ENCODE peak calls at places on chromosomes 2 and 18, in six cellular contexts. One of them, this sample, is unnamed.

GRCh38 chr2:227406177-227407031 is 18.7 kb upstream of the SCYGR1 start:
- DNase-seq in AG04450: peak
- DNase-seq in lower lobe of right lung: no peak
- DNase-seq in A549: peak
- DNase-seq in brain microvascular endothelial cell: peak
- DNase-seq in foreskin fibroblast: peak
- DNase-seq in this sample: peak

GRCh38 chr2:211881449-211881848 is 657.2 kb downstream of the ERBB4 start:
- DNase-seq in AG04450: no peak
- DNase-seq in brain microvascular endothelial cell: no peak
- DNase-seq in foreskin fibroblast: no peak
- DNase-seq in lower lobe of right lung: no peak
- DNase-seq in A549: no peak
- DNase-seq in this sample: no peak

GRCh38 chr2:109604597-109604996 is 9.2 kb downstream of the SEPTIN10 start:
- DNase-seq in AG04450: no peak
- DNase-seq in A549: peak
- DNase-seq in foreskin fibroblast: peak
- DNase-seq in brain microvascular endothelial cell: peak
- DNase-seq in lower lobe of right lung: peak
- DNase-seq in this sample: no peak

GRCh38 chr18:21897811-21898210 is 157.2 kb downstream of the MIB1 start:
- DNase-seq in brain microvascular endothelial cell: peak
- DNase-seq in foreskin fibroblast: peak
- DNase-seq in AG04450: no peak
- DNase-seq in lower lobe of right lung: no peak
- DNase-seq in A549: peak
- DNase-seq in this sample: peak

GRCh38 chr2:237150831-237151230 is 65.1 kb downstream of the COPS8 start:
- DNase-seq in foreskin fibroblast: no peak
- DNase-seq in AG04450: no peak
- DNase-seq in lower lobe of right lung: no peak
- DNase-seq in brain microvascular endothelial cell: no peak
- DNase-seq in A549: no peak
- DNase-seq in this sample: no peak

GRCh38 chr2:127179756-127180155 is 40.3 kb downstream of the CYP27C1 start:
- DNase-seq in brain microvascular endothelial cell: no peak
- DNase-seq in foreskin fibroblast: peak
- DNase-seq in lower lobe of right lung: no peak
- DNase-seq in A549: no peak
- DNase-seq in AG04450: no peak
- DNase-seq in this sample: peak

GRCh38 chr2:233336541-233336940 is 17.8 kb upstream of the DGKD start:
- DNase-seq in brain microvascular endothelial cell: no peak
- DNase-seq in AG04450: no peak
- DNase-seq in foreskin fibroblast: no peak
- DNase-seq in lower lobe of right lung: no peak
- DNase-seq in A549: no peak
- DNase-seq in this sample: no peak

GRCh38 chr2:226446406-226447001 is 353.1 kb downstream of the IRS1 start:
- DNase-seq in brain microvascular endothelial cell: no peak
- DNase-seq in foreskin fibroblast: peak
- DNase-seq in A549: no peak
- DNase-seq in lower lobe of right lung: no peak
- DNase-seq in AG04450: no peak
- DNase-seq in this sample: no peak

GRCh38 chr18:3037423-3037915 is 24.5 kb upstream of the LPIN2 start:
- DNase-seq in A549: peak
- DNase-seq in lower lobe of right lung: no peak
- DNase-seq in AG04450: peak
- DNase-seq in foreskin fibroblast: peak
- DNase-seq in brain microvascular endothelial cell: peak
- DNase-seq in this sample: no peak

GRCh38 chr2:131058905-131059304 is 34.4 kb downstream of the FAM168B start:
- DNase-seq in AG04450: no peak
- DNase-seq in A549: no peak
- DNase-seq in lower lobe of right lung: no peak
- DNase-seq in foreskin fibroblast: no peak
- DNase-seq in brain microvascular endothelial cell: no peak
- DNase-seq in this sample: no peak

GRCh38 chr18:6661692-6662415 is 67.7 kb upstream of the ARHGAP28 start:
- DNase-seq in lower lobe of right lung: no peak
- DNase-seq in AG04450: no peak
- DNase-seq in brain microvascular endothelial cell: no peak
- DNase-seq in A549: no peak
- DNase-seq in foreskin fibroblast: no peak
- DNase-seq in this sample: no peak

DNA sequence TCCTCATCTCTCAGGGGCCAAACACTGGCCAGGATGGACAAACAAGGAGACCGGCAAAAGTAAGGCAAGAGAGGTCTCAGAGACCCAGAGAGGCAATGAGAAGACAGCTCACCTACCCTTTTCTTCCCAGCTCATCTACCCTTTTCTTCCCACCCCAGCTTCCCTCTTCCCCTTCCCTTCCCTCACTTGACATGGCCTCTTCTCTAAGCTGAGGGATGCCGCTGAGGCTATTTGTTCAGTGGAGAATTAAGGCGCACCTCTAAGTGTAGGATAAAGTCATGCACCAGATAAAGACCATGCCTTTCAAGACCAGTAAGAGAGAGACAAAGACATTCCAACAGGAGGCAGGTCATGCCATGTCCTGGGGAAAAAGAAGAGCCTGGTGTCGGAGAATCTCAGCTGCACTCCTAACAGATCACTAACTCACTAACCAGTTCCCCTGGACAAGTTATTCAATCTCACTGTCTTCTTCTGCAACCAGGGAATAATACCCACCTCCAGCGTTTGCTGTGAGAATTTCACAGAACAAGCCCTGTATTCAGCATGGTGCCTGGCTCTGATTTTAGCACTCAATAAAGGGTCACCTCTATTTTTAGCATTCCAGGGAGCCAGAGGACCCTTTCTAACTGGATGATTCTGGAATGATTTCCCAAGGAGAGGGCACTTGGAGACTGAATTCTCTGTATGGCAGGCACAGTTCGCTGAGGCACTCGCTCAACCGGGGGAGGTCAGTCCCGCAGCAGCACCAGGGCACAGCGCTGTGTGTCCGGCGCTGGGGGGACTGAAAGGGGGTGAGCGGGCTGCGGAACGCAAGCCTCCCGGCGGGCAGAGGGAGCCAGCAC is 3.0 kb upstream of the FOSL2 start:
- DNase-seq in AG04450: no peak
- DNase-seq in foreskin fibroblast: no peak
- DNase-seq in A549: no peak
- DNase-seq in brain microvascular endothelial cell: no peak
- DNase-seq in lower lobe of right lung: no peak
- DNase-seq in this sample: no peak
- H3K4me3 ChIP-seq in AG04450: peak
- H3K4me3 ChIP-seq in foreskin fibroblast: peak
- H3K4me3 ChIP-seq in A549: peak
- H3K4me3 ChIP-seq in brain microvascular endothelial cell: peak
- H3K4me3 ChIP-seq in lower lobe of right lung: peak
- H3K4me3 ChIP-seq in this sample: peak

GRCh38 chr2:221571108-221571390 is 1.1 kb downstream of the EPHA4 start:
- DNase-seq in lower lobe of right lung: peak
- DNase-seq in AG04450: no peak
- DNase-seq in A549: no peak
- DNase-seq in brain microvascular endothelial cell: peak
- DNase-seq in foreskin fibroblast: peak
- DNase-seq in this sample: no peak

GRCh38 chr2:221572180-221572820 is at the start of gene EPHA4:
- DNase-seq in foreskin fibroblast: peak
- DNase-seq in A549: peak
- DNase-seq in brain microvascular endothelial cell: peak
- DNase-seq in AG04450: peak
- DNase-seq in lower lobe of right lung: peak
- DNase-seq in this sample: peak

GRCh38 chr2:221572821-221573429 is 821 bp upstream of the EPHA4 start:
- DNase-seq in AG04450: no peak
- DNase-seq in brain microvascular endothelial cell: peak
- DNase-seq in A549: peak
- DNase-seq in lower lobe of right lung: peak
- DNase-seq in foreskin fibroblast: peak
- DNase-seq in this sample: no peak

GRCh38 chr2:221570321-221571107 is 1.6 kb downstream of the EPHA4 start:
- DNase-seq in foreskin fibroblast: peak
- DNase-seq in A549: no peak
- DNase-seq in AG04450: no peak
- DNase-seq in lower lobe of right lung: no peak
- DNase-seq in brain microvascular endothelial cell: peak
- DNase-seq in this sample: no peak

DNA sequence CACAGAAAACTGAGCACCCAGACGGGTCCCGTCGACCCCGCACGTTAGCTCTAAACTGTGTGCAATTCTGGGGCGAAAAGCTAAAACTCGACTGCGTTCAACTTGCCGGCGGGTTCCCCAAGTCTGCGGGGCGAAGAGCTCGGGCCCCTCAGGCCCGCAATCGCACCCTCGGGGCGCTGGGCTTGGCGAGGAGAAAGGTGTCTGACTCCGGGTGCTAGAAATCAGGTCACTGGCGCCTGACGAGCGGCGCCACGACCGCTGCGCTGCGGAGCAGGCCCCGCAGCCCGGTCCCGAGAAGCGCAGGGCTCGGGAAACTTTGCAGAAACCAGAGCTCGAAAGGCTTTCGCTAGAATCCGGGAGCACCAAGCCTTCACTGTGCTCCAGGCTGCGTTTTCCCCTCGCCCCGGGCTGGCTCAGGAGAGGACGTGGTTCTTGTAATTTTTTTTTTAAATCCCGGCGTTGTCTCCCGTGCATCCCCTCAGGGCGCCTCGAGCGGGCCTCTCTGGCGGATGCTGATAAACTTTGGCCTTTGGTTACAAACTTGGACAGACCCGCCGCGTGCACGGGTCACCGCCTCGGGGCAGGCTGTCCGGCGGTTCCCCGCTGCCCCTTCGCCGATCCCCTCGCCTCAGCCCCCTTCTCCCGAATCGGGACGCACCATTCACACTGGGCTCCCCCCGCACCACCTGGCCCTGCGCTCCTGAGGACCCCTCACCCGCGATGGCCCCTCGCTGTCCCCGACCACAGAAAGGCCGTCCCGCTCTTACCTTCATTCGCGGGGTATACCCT is 519 bp downstream of the EPHA4 start:
- DNase-seq in foreskin fibroblast: peak
- DNase-seq in lower lobe of right lung: peak
- DNase-seq in brain microvascular endothelial cell: peak
- DNase-seq in AG04450: no peak
- DNase-seq in A549: no peak
- DNase-seq in this sample: no peak
- H3K4me3 ChIP-seq in foreskin fibroblast: peak
- H3K4me3 ChIP-seq in lower lobe of right lung: peak
- H3K4me3 ChIP-seq in brain microvascular endothelial cell: peak
- H3K4me3 ChIP-seq in AG04450: peak
- H3K4me3 ChIP-seq in A549: peak
- H3K4me3 ChIP-seq in this sample: peak

DNA sequence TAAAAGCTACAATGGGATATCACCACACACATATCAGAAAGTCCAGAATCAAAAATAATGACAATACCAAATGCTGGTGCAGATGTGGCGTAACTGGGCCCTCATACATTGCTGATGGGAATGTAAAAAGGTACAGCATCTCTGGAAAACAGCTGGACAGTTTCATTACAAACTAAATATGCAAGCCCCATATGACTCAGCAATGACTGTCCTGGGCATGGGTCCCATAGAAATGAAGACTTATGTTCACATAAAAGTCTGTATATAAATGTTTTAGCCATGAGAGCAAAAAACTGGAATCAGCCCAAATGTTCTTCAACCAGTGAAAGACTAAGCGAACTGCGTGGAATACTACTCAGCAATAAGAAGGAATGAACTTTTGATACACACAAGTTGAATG is 56.7 kb downstream of the ALPK2 start:
- DNase-seq in foreskin fibroblast: peak
- DNase-seq in A549: peak
- DNase-seq in lower lobe of right lung: no peak
- DNase-seq in brain microvascular endothelial cell: peak
- DNase-seq in AG04450: peak
- DNase-seq in this sample: peak
- H3K4me3 ChIP-seq in foreskin fibroblast: no peak
- H3K4me3 ChIP-seq in A549: no peak
- H3K4me3 ChIP-seq in lower lobe of right lung: no peak
- H3K4me3 ChIP-seq in brain microvascular endothelial cell: no peak
- H3K4me3 ChIP-seq in AG04450: no peak
- H3K4me3 ChIP-seq in this sample: no peak

GRCh38 chr2:207256476-207257207 is 90.9 kb upstream of the KLF7 start:
- DNase-seq in A549: no peak
- DNase-seq in AG04450: no peak
- DNase-seq in lower lobe of right lung: no peak
- DNase-seq in brain microvascular endothelial cell: peak
- DNase-seq in foreskin fibroblast: peak
- DNase-seq in this sample: no peak
- H3K4me3 ChIP-seq in A549: no peak
- H3K4me3 ChIP-seq in AG04450: no peak
- H3K4me3 ChIP-seq in lower lobe of right lung: no peak
- H3K4me3 ChIP-seq in brain microvascular endothelial cell: no peak
- H3K4me3 ChIP-seq in foreskin fibroblast: no peak
- H3K4me3 ChIP-seq in this sample: no peak

DNA sequence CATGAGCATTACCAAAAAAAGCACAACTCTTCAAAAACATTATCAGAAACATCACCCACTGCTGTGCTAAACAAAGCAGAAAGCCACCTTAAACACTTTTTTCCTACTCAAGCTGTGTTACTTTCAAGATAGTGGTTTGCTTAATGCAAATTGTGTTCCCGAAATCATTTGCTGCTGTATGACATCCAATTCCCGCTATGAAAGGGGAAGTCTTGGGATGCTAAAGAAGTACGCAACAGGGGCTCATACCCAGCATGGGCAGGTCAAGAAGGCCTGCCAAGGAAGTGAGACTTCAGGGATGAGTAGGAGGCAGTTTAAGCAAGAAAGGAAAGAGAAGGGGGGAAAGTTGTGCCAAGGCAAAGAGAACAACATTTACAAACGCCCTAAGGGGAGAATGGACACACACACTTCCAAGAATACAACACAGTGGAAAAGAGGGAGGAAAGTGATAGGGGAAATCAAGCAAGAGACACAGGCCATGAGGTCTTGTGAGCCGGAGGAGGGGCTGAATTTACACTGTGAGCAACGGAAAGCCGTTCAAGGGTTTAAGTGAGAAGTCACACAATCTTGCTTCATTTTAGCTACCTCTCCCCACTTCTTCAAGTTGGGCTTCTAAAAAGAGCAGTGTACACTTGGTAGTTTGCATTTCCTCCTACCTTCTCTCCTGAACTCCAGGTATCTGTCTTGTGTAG is 4.1 kb downstream of the PTPN2 start:
- DNase-seq in lower lobe of right lung: no peak
- DNase-seq in foreskin fibroblast: no peak
- DNase-seq in AG04450: no peak
- DNase-seq in A549: no peak
- DNase-seq in brain microvascular endothelial cell: no peak
- DNase-seq in this sample: no peak
- H3K4me3 ChIP-seq in lower lobe of right lung: no peak
- H3K4me3 ChIP-seq in foreskin fibroblast: no peak
- H3K4me3 ChIP-seq in AG04450: no peak
- H3K4me3 ChIP-seq in A549: no peak
- H3K4me3 ChIP-seq in brain microvascular endothelial cell: no peak
- H3K4me3 ChIP-seq in this sample: no peak

GRCh38 chr2:68250196-68250595 is 2.1 kb downstream of the PPP3R1 start:
- DNase-seq in A549: no peak
- DNase-seq in AG04450: no peak
- DNase-seq in brain microvascular endothelial cell: no peak
- DNase-seq in foreskin fibroblast: no peak
- DNase-seq in lower lobe of right lung: no peak
- DNase-seq in this sample: no peak
- H3K4me3 ChIP-seq in A549: peak
- H3K4me3 ChIP-seq in AG04450: peak
- H3K4me3 ChIP-seq in brain microvascular endothelial cell: peak
- H3K4me3 ChIP-seq in foreskin fibroblast: peak
- H3K4me3 ChIP-seq in lower lobe of right lung: peak
- H3K4me3 ChIP-seq in this sample: peak